ENCODE peak calls at places on chromosomes 4 and X, in ten cellular contexts. One of them, this sample, is unnamed.

GRCh38 chr4:33494150-33494549 is 2750.2 kb downstream of the ARAP2 start:
- DNase-seq in activated B cell treated with CpG ODN at 0.5 μM for 24 hours: no peak
- DNase-seq in mesothelial cell of epicardium: no peak
- DNase-seq in pancreas: no peak
- DNase-seq in choroid plexus epithelial cell: peak
- DNase-seq in AG04450: no peak
- DNase-seq in nephron progenitor cell: no peak
- DNase-seq in fibroblast of mammary gland: peak
- DNase-seq in left lung: no peak
- DNase-seq in fibroblast of pulmonary artery: peak
- DNase-seq in this sample: no peak

GRCh38 chr4:3124070-3124767 is 49.7 kb downstream of the HTT start:
- DNase-seq in fibroblast of pulmonary artery: no peak
- DNase-seq in nephron progenitor cell: no peak
- DNase-seq in mesothelial cell of epicardium: no peak
- DNase-seq in activated B cell treated with CpG ODN at 0.5 μM for 24 hours: no peak
- DNase-seq in choroid plexus epithelial cell: no peak
- DNase-seq in left lung: no peak
- DNase-seq in AG04450: no peak
- DNase-seq in pancreas: no peak
- DNase-seq in fibroblast of mammary gland: no peak
- DNase-seq in this sample: no peak

GRCh38 chr4:87118826-87119225 is 101.6 kb downstream of the KLHL8 start:
- DNase-seq in pancreas: no peak
- DNase-seq in fibroblast of pulmonary artery: peak
- DNase-seq in left lung: no peak
- DNase-seq in choroid plexus epithelial cell: peak
- DNase-seq in mesothelial cell of epicardium: no peak
- DNase-seq in AG04450: peak
- DNase-seq in activated B cell treated with CpG ODN at 0.5 μM for 24 hours: no peak
- DNase-seq in fibroblast of mammary gland: peak
- DNase-seq in nephron progenitor cell: no peak
- DNase-seq in this sample: no peak

GRCh38 chrX:139600105-139600504 is 69.6 kb downstream of the F9 start:
- DNase-seq in fibroblast of mammary gland: no peak
- DNase-seq in activated B cell treated with CpG ODN at 0.5 μM for 24 hours: no peak
- DNase-seq in nephron progenitor cell: no peak
- DNase-seq in left lung: no peak
- DNase-seq in AG04450: no peak
- DNase-seq in fibroblast of pulmonary artery: no peak
- DNase-seq in mesothelial cell of epicardium: no peak
- DNase-seq in pancreas: no peak
- DNase-seq in choroid plexus epithelial cell: no peak
- DNase-seq in this sample: no peak

GRCh38 chrX:3181846-3182245 is 140.6 kb downstream of the ARSF start:
- DNase-seq in nephron progenitor cell: no peak
- DNase-seq in AG04450: no peak
- DNase-seq in mesothelial cell of epicardium: no peak
- DNase-seq in pancreas: no peak
- DNase-seq in activated B cell treated with CpG ODN at 0.5 μM for 24 hours: no peak
- DNase-seq in fibroblast of mammary gland: no peak
- DNase-seq in choroid plexus epithelial cell: peak
- DNase-seq in fibroblast of pulmonary artery: no peak
- DNase-seq in left lung: no peak
- DNase-seq in this sample: no peak

GRCh38 chr4:52096048-52096447 is 44.9 kb downstream of the SPATA18 start:
- DNase-seq in activated B cell treated with CpG ODN at 0.5 μM for 24 hours: no peak
- DNase-seq in fibroblast of pulmonary artery: peak
- DNase-seq in nephron progenitor cell: no peak
- DNase-seq in pancreas: no peak
- DNase-seq in mesothelial cell of epicardium: no peak
- DNase-seq in fibroblast of mammary gland: peak
- DNase-seq in choroid plexus epithelial cell: peak
- DNase-seq in AG04450: no peak
- DNase-seq in left lung: no peak
- DNase-seq in this sample: no peak

GRCh38 chr4:101855239-101855638 is 64.7 kb downstream of the BANK1 start:
- DNase-seq in nephron progenitor cell: no peak
- DNase-seq in fibroblast of mammary gland: no peak
- DNase-seq in mesothelial cell of epicardium: no peak
- DNase-seq in AG04450: no peak
- DNase-seq in pancreas: no peak
- DNase-seq in fibroblast of pulmonary artery: no peak
- DNase-seq in choroid plexus epithelial cell: no peak
- DNase-seq in left lung: no peak
- DNase-seq in activated B cell treated with CpG ODN at 0.5 μM for 24 hours: no peak
- DNase-seq in this sample: no peak

GRCh38 chr4:69708211-69708610 is 52.2 kb downstream of the SULT1B1 start:
- DNase-seq in activated B cell treated with CpG ODN at 0.5 μM for 24 hours: no peak
- DNase-seq in fibroblast of pulmonary artery: peak
- DNase-seq in fibroblast of mammary gland: peak
- DNase-seq in AG04450: no peak
- DNase-seq in mesothelial cell of epicardium: no peak
- DNase-seq in choroid plexus epithelial cell: peak
- DNase-seq in nephron progenitor cell: no peak
- DNase-seq in left lung: no peak
- DNase-seq in pancreas: no peak
- DNase-seq in this sample: no peak

GRCh38 chrX:27966492-27966891 is 14.8 kb downstream of the DCAF8L1 start:
- DNase-seq in activated B cell treated with CpG ODN at 0.5 μM for 24 hours: no peak
- DNase-seq in nephron progenitor cell: no peak
- DNase-seq in AG04450: no peak
- DNase-seq in fibroblast of mammary gland: no peak
- DNase-seq in mesothelial cell of epicardium: no peak
- DNase-seq in choroid plexus epithelial cell: no peak
- DNase-seq in fibroblast of pulmonary artery: peak
- DNase-seq in pancreas: no peak
- DNase-seq in left lung: no peak
- DNase-seq in this sample: no peak

GRCh38 chrX:29948653-29949052 is 266.7 kb upstream of the MAGEB2 start:
- DNase-seq in AG04450: no peak
- DNase-seq in left lung: no peak
- DNase-seq in pancreas: no peak
- DNase-seq in fibroblast of pulmonary artery: peak
- DNase-seq in nephron progenitor cell: no peak
- DNase-seq in choroid plexus epithelial cell: peak
- DNase-seq in mesothelial cell of epicardium: no peak
- DNase-seq in activated B cell treated with CpG ODN at 0.5 μM for 24 hours: no peak
- DNase-seq in fibroblast of mammary gland: peak
- DNase-seq in this sample: no peak

GRCh38 chrX:66994729-66995128 is 355.9 kb upstream of the EDA2R start:
- DNase-seq in fibroblast of pulmonary artery: no peak
- DNase-seq in nephron progenitor cell: peak
- DNase-seq in fibroblast of mammary gland: no peak
- DNase-seq in choroid plexus epithelial cell: no peak
- DNase-seq in AG04450: no peak
- DNase-seq in pancreas: no peak
- DNase-seq in mesothelial cell of epicardium: no peak
- DNase-seq in left lung: no peak
- DNase-seq in activated B cell treated with CpG ODN at 0.5 μM for 24 hours: no peak
- DNase-seq in this sample: no peak

GRCh38 chr4:156654410-156654809 is 317.2 kb downstream of the PDGFC start:
- DNase-seq in fibroblast of pulmonary artery: no peak
- DNase-seq in AG04450: no peak
- DNase-seq in activated B cell treated with CpG ODN at 0.5 μM for 24 hours: no peak
- DNase-seq in nephron progenitor cell: no peak
- DNase-seq in fibroblast of mammary gland: no peak
- DNase-seq in choroid plexus epithelial cell: peak
- DNase-seq in left lung: no peak
- DNase-seq in mesothelial cell of epicardium: no peak
- DNase-seq in pancreas: no peak
- DNase-seq in this sample: no peak

GRCh38 chr4:29277381-29277780 is 1442.8 kb upstream of the PCDH7 start:
- DNase-seq in left lung: no peak
- DNase-seq in nephron progenitor cell: no peak
- DNase-seq in pancreas: no peak
- DNase-seq in fibroblast of mammary gland: peak
- DNase-seq in AG04450: no peak
- DNase-seq in choroid plexus epithelial cell: peak
- DNase-seq in activated B cell treated with CpG ODN at 0.5 μM for 24 hours: no peak
- DNase-seq in fibroblast of pulmonary artery: peak
- DNase-seq in mesothelial cell of epicardium: no peak
- DNase-seq in this sample: no peak

GRCh38 chr4:188658958-188659522 is 519.8 kb downstream of the TRIML1 start:
- DNase-seq in left lung: no peak
- DNase-seq in choroid plexus epithelial cell: no peak
- DNase-seq in AG04450: no peak
- DNase-seq in fibroblast of pulmonary artery: no peak
- DNase-seq in nephron progenitor cell: no peak
- DNase-seq in pancreas: no peak
- DNase-seq in activated B cell treated with CpG ODN at 0.5 μM for 24 hours: no peak
- DNase-seq in mesothelial cell of epicardium: no peak
- DNase-seq in fibroblast of mammary gland: no peak
- DNase-seq in this sample: no peak
- TF ChIP-seq CTCF in left lung: no peak
- TF ChIP-seq CTCF in choroid plexus epithelial cell: no peak
- TF ChIP-seq CTCF in AG04450: no peak
- TF ChIP-seq CTCF in fibroblast of pulmonary artery: no peak
- TF ChIP-seq CTCF in nephron progenitor cell: no peak
- TF ChIP-seq CTCF in pancreas: no peak
- TF ChIP-seq CTCF in activated B cell treated with CpG ODN at 0.5 μM for 24 hours: no peak
- TF ChIP-seq CTCF in mesothelial cell of epicardium: no peak
- TF ChIP-seq CTCF in fibroblast of mammary gland: no peak
- TF ChIP-seq CTCF in this sample: no peak

GRCh38 chr4:146098397-146098796 is 77.1 kb upstream of the LSM6 start:
- DNase-seq in pancreas: no peak
- DNase-seq in mesothelial cell of epicardium: no peak
- DNase-seq in fibroblast of mammary gland: no peak
- DNase-seq in fibroblast of pulmonary artery: no peak
- DNase-seq in left lung: no peak
- DNase-seq in activated B cell treated with CpG ODN at 0.5 μM for 24 hours: no peak
- DNase-seq in AG04450: no peak
- DNase-seq in nephron progenitor cell: no peak
- DNase-seq in choroid plexus epithelial cell: no peak
- DNase-seq in this sample: no peak

GRCh38 chr4:146095867-146096266 is 79.7 kb upstream of the LSM6 start:
- DNase-seq in nephron progenitor cell: no peak
- DNase-seq in left lung: no peak
- DNase-seq in fibroblast of pulmonary artery: no peak
- DNase-seq in activated B cell treated with CpG ODN at 0.5 μM for 24 hours: no peak
- DNase-seq in mesothelial cell of epicardium: no peak
- DNase-seq in fibroblast of mammary gland: no peak
- DNase-seq in pancreas: no peak
- DNase-seq in AG04450: no peak
- DNase-seq in choroid plexus epithelial cell: no peak
- DNase-seq in this sample: no peak

GRCh38 chr4:146096374-146096773 is 79.1 kb upstream of the LSM6 start:
- DNase-seq in choroid plexus epithelial cell: no peak
- DNase-seq in mesothelial cell of epicardium: no peak
- DNase-seq in fibroblast of mammary gland: no peak
- DNase-seq in activated B cell treated with CpG ODN at 0.5 μM for 24 hours: no peak
- DNase-seq in nephron progenitor cell: no peak
- DNase-seq in pancreas: no peak
- DNase-seq in AG04450: no peak
- DNase-seq in fibroblast of pulmonary artery: no peak
- DNase-seq in left lung: no peak
- DNase-seq in this sample: no peak

GRCh38 chr4:146098978-146099377 is 76.5 kb upstream of the LSM6 start:
- DNase-seq in left lung: no peak
- DNase-seq in nephron progenitor cell: no peak
- DNase-seq in pancreas: no peak
- DNase-seq in fibroblast of mammary gland: no peak
- DNase-seq in AG04450: no peak
- DNase-seq in activated B cell treated with CpG ODN at 0.5 μM for 24 hours: no peak
- DNase-seq in fibroblast of pulmonary artery: no peak
- DNase-seq in mesothelial cell of epicardium: no peak
- DNase-seq in choroid plexus epithelial cell: no peak
- DNase-seq in this sample: no peak

DNA sequence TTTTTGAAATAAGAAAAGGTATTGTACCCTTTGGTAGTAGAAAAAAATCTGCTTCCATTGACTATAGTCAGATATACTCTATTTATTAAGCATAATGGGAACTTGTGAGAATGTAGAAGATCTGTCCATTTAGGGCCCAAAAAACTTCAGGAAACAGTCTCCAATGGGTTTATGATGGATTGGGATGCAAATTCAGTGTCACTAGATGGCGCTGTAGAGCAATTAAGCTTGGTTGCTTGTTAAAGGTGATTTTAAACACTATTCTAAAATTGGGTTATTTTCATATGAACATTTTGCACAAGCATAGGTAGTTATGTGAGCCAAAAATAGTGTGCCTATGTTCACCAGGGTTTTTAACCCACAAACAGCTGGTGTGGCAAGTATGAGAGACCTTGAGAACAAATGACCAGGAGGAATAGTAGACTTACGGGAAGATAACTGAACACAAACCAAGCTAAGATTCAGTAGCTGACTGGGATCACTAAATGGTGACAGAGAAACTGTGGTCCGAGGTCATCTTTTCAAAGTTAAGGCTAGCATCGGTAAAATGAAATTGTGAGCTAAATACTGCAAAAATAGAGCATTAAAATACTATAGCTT is 80.3 kb upstream of the LSM6 start:
- DNase-seq in fibroblast of pulmonary artery: peak
- DNase-seq in AG04450: peak
- DNase-seq in activated B cell treated with CpG ODN at 0.5 μM for 24 hours: no peak
- DNase-seq in left lung: no peak
- DNase-seq in nephron progenitor cell: peak
- DNase-seq in fibroblast of mammary gland: peak
- DNase-seq in choroid plexus epithelial cell: peak
- DNase-seq in mesothelial cell of epicardium: no peak
- DNase-seq in pancreas: no peak
- DNase-seq in this sample: no peak
- TF ChIP-seq CTCF in fibroblast of pulmonary artery: peak
- TF ChIP-seq CTCF in AG04450: peak
- TF ChIP-seq CTCF in activated B cell treated with CpG ODN at 0.5 μM for 24 hours: no peak
- TF ChIP-seq CTCF in left lung: peak
- TF ChIP-seq CTCF in nephron progenitor cell: peak
- TF ChIP-seq CTCF in fibroblast of mammary gland: peak
- TF ChIP-seq CTCF in choroid plexus epithelial cell: peak
- TF ChIP-seq CTCF in mesothelial cell of epicardium: no peak
- TF ChIP-seq CTCF in pancreas: peak
- TF ChIP-seq CTCF in this sample: peak

DNA sequence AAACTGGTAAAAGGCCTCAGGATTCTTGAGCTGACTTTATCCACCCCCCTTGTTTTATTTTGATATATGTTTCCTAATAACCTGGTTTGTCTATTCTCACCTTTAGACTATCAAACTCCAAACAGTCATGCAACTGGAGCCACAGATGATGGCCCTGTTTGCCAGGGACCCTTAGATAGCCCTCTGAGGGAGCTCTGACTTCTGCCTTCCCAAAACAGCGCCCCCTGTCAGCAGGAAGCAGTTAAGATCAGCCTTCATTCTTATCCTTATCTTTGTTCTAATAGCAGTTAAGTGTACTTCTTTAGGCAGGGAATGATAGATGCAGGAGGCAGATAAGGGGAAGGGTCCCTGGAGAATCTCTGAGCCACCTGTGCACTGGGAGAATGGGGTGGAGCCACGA is 27.5 kb upstream of the CXCL13 start:
- DNase-seq in nephron progenitor cell: no peak
- DNase-seq in fibroblast of mammary gland: no peak
- DNase-seq in AG04450: no peak
- DNase-seq in fibroblast of pulmonary artery: no peak
- DNase-seq in left lung: no peak
- DNase-seq in activated B cell treated with CpG ODN at 0.5 μM for 24 hours: no peak
- DNase-seq in choroid plexus epithelial cell: no peak
- DNase-seq in pancreas: no peak
- DNase-seq in mesothelial cell of epicardium: no peak
- DNase-seq in this sample: no peak
- TF ChIP-seq CTCF in nephron progenitor cell: no peak
- TF ChIP-seq CTCF in fibroblast of mammary gland: peak
- TF ChIP-seq CTCF in AG04450: no peak
- TF ChIP-seq CTCF in fibroblast of pulmonary artery: no peak
- TF ChIP-seq CTCF in left lung: no peak
- TF ChIP-seq CTCF in activated B cell treated with CpG ODN at 0.5 μM for 24 hours: no peak
- TF ChIP-seq CTCF in choroid plexus epithelial cell: peak
- TF ChIP-seq CTCF in pancreas: no peak
- TF ChIP-seq CTCF in mesothelial cell of epicardium: no peak
- TF ChIP-seq CTCF in this sample: no peak

GRCh38 chr4:180641495-180641894 is 1601.7 kb upstream of the TENM3 start:
- DNase-seq in fibroblast of mammary gland: no peak
- DNase-seq in nephron progenitor cell: no peak
- DNase-seq in pancreas: no peak
- DNase-seq in mesothelial cell of epicardium: no peak
- DNase-seq in left lung: no peak
- DNase-seq in fibroblast of pulmonary artery: no peak
- DNase-seq in choroid plexus epithelial cell: no peak
- DNase-seq in activated B cell treated with CpG ODN at 0.5 μM for 24 hours: no peak
- DNase-seq in AG04450: no peak
- DNase-seq in this sample: no peak
- TF ChIP-seq CTCF in fibroblast of mammary gland: no peak
- TF ChIP-seq CTCF in nephron progenitor cell: no peak
- TF ChIP-seq CTCF in pancreas: no peak
- TF ChIP-seq CTCF in mesothelial cell of epicardium: no peak
- TF ChIP-seq CTCF in left lung: no peak
- TF ChIP-seq CTCF in fibroblast of pulmonary artery: no peak
- TF ChIP-seq CTCF in choroid plexus epithelial cell: no peak
- TF ChIP-seq CTCF in activated B cell treated with CpG ODN at 0.5 μM for 24 hours: no peak
- TF ChIP-seq CTCF in AG04450: no peak
- TF ChIP-seq CTCF in this sample: peak

This sample was measured in D721Med.